ENCODE peak calls at places on chromosomes 13 and 19, in ten cellular contexts. U, Q, A, N, Y, Z, F, B, V and T are unnamed samples. For H3K27me3, the result is how much of the 10 kb centered on the place peaks cover.

GRCh38 chr13:42735011-42735410 is 46.4 kb upstream of the FAM216B start:
- DNase-seq in U (no peak), Q (no peak), A (no peak), N (no peak), Y (no peak), Z (no peak), F (no peak), B (no peak), V (no peak), T (peak)

GRCh38 chr19:49431330-49431749 is 6.2 kb downstream of the GFY start:
- DNase-seq in U (no peak), Q (no peak), A (no peak), N (no peak), Y (no peak), Z (no peak), F (no peak), B (no peak), V (no peak), T (no peak)

GRCh38 chr13:101556676-101557121 is 104.2 kb downstream of the ITGBL1 start:
- DNase-seq in U (no peak), Q (peak), A (no peak), N (no peak), Y (no peak), Z (no peak), F (no peak), B (no peak), V (no peak), T (no peak)

GRCh38 chr19:46875234-46875633 is 14.4 kb downstream of the ARHGAP35 start:
- DNase-seq in U (no peak), Q (no peak), A (no peak), N (no peak), Y (no peak), Z (no peak), F (no peak), B (no peak), V (no peak), T (peak)

GRCh38 chr13:111158136-111158805 is 43.2 kb downstream of the ARHGEF7 start:
- DNase-seq in U (no peak), Q (peak), A (no peak), N (no peak), Y (peak), Z (peak), F (no peak), B (no peak), V (no peak), T (no peak)

GRCh38 chr19:46825731-46826055 is 25.0 kb downstream of the AP2S1 start:
- DNase-seq in U (no peak), Q (no peak), A (no peak), N (no peak), Y (no peak), Z (peak), F (no peak), B (no peak), V (no peak), T (peak)

GRCh38 chr13:89969996-89970709 is 1377.3 kb upstream of the MIR17HG start:
- DNase-seq in U (no peak), Q (no peak), A (no peak), N (no peak), Y (peak), Z (peak), F (no peak), B (no peak), V (no peak), T (no peak)

GRCh38 chr13:19573072-19573716 is 11.9 kb upstream of the TPTE2 start:
- DNase-seq in U (no peak), Q (no peak), A (no peak), N (no peak), Y (no peak), Z (no peak), F (no peak), B (no peak), V (no peak), T (no peak)

GRCh38 chr19:17647071-17648020 is 40.8 kb downstream of the UNC13A start:
- DNase-seq in U (no peak), Q (no peak), A (no peak), N (no peak), Y (no peak), Z (no peak), F (no peak), B (no peak), V (no peak), T (no peak)
- H3K4me3 ChIP-seq in U (no peak), Q (no peak), A (no peak), N (no peak), Y (no peak), Z (no peak), F (no peak), B (no peak), V (no peak), T (no peak)

GRCh38 chr19:14093117-14093784 is 2.7 kb upstream of the SAMD1 start:
- DNase-seq in U (no peak), Q (no peak), A (no peak), N (no peak), Y (no peak), Z (no peak), F (no peak), B (no peak), V (no peak), T (no peak)

GRCh38 chr19:14094854-14095253 is 4.3 kb upstream of the SAMD1 start:
- DNase-seq in U (no peak), Q (no peak), A (peak), N (no peak), Y (no peak), Z (no peak), F (peak), B (no peak), V (no peak), T (no peak)

GRCh38 chr19:14096272-14096992 is 5.9 kb upstream of the SAMD1 start:
- DNase-seq in U (no peak), Q (no peak), A (no peak), N (no peak), Y (no peak), Z (no peak), F (no peak), B (no peak), V (no peak), T (no peak)

GRCh38 chr19:14101003-14101545 is 10.5 kb upstream of the SAMD1 start:
- DNase-seq in U (no peak), Q (no peak), A (no peak), N (no peak), Y (no peak), Z (no peak), F (no peak), B (no peak), V (no peak), T (no peak)

GRCh38 chr19:14097532-14098151 is 7.1 kb upstream of the SAMD1 start:
- DNase-seq in U (no peak), Q (no peak), A (no peak), N (no peak), Y (no peak), Z (no peak), F (no peak), B (no peak), V (no peak), T (no peak)
- TF ChIP-seq CTCF in U (peak), Q (peak), A (peak), N (no peak), Y (no peak), Z (peak), F (no peak), B (no peak), V (peak), T (peak)

GRCh38 chr19:41480336-41480735 is 37.4 kb downstream of the ERICH4 start:
- DNase-seq in U (no peak), Q (no peak), A (peak), N (no peak), Y (no peak), Z (no peak), F (peak), B (no peak), V (no peak), T (no peak)
- H3K27me3 ChIP-seq in U (under half), Q (under half), A (under half), N (under half), Y (under half), Z (half or more), F (under half), B (under half), V (under half), T (under half)

DNA sequence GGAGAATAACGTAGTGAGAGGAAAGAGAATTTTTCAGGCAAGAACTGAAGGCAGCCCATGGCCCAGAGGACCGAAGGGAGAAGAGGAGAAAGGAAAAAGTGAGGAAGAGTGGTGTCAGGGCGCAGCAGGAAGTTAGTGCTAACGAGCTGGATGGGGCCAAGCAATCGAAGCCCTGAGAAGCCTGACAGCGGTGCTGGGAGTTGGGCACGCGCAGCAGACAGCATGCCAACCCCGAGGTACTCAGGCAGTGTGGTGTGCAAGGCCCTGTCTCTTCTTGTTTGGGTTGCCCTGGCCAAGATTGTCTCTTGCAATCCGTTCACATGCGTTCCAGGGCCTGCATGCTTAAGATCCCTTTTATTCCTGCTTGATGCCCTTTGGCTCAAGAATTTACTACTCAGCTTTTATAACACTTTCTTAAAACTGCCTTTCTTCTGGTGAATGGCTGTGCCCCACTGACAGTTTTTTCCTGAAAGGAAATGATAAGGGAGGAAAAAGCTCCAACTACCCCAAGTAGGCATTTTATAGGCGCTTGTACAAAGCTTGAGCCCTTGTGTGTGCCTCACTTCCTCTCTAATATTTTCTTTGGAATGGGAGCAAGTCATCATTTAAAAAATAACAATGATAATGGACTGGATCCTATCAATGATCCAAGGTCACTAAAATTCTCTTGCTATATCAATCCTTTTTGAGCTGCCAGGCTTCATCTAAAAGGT is 115.4 kb downstream of the FLT1 start:
- DNase-seq in U (no peak), Q (no peak), A (no peak), N (no peak), Y (no peak), Z (no peak), F (no peak), B (no peak), V (no peak), T (no peak)
- H3K4me3 ChIP-seq in U (no peak), Q (no peak), A (no peak), N (no peak), Y (no peak), Z (no peak), F (no peak), B (no peak), V (no peak), T (no peak)

DNA sequence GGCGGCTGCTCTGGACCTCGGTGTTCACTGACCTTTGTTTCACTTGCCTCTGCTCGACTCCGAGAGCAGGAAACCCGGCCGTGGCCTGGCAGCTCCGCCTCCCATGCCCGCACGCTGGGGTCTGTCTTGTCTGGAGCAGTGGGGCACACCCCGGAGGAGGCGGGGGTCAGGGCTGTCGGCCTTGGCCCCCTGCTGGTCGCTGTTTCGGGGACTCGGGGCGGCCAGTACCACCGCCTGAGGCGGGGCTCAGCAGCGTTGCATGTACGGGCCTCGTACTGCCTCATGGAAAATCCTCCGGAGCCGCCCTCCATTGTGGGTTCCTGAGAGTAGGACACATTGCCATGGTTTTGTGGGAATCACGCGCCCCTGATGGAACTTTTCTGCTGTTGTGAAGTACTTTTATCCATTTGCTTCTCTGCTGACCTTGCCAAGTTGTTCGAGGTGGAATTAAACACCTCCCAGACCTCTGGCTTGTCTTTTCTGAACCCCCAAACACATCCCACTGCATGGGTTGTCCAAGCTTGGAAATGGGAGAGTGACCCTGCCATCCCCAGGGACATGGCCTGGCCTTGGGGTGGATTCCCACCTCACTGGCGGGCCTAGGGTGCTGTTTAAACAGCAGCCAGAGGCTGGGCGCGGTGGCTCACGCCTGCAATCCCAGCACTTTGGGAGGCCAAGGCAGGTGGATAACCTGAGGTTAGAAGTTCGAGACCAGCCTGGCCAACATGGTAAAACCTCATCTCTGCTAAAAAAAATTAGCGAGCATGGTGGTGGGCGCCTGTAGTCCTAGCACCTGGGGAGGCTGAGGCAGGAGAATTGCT is 5.5 kb upstream of the NDUFS7 start:
- DNase-seq in U (no peak), Q (no peak), A (no peak), N (no peak), Y (no peak), Z (no peak), F (no peak), B (peak), V (peak), T (no peak)
- TF ChIP-seq CTCF in U (no peak), Q (no peak), A (no peak), N (no peak), Y (no peak), Z (no peak), F (no peak), B (no peak), V (no peak), T (no peak)

GRCh38 chr19:51258165-51258564 is 7.3 kb downstream of the SIGLECL1 start:
- DNase-seq in U (no peak), Q (no peak), A (no peak), N (no peak), Y (no peak), Z (no peak), F (no peak), B (no peak), V (no peak), T (no peak)

GRCh38 chr19:51257471-51257870 is 6.6 kb downstream of the SIGLECL1 start:
- DNase-seq in U (no peak), Q (no peak), A (no peak), N (no peak), Y (no peak), Z (no peak), F (no peak), B (no peak), V (no peak), T (no peak)

GRCh38 chr19:51258761-51259160 is 7.9 kb downstream of the SIGLECL1 start:
- DNase-seq in U (no peak), Q (no peak), A (no peak), N (no peak), Y (no peak), Z (no peak), F (no peak), B (no peak), V (no peak), T (no peak)

GRCh38 chr19:51256053-51256682 is 5.3 kb downstream of the SIGLECL1 start:
- DNase-seq in U (no peak), Q (no peak), A (no peak), N (no peak), Y (no peak), Z (no peak), F (no peak), B (no peak), V (no peak), T (no peak)

DNA sequence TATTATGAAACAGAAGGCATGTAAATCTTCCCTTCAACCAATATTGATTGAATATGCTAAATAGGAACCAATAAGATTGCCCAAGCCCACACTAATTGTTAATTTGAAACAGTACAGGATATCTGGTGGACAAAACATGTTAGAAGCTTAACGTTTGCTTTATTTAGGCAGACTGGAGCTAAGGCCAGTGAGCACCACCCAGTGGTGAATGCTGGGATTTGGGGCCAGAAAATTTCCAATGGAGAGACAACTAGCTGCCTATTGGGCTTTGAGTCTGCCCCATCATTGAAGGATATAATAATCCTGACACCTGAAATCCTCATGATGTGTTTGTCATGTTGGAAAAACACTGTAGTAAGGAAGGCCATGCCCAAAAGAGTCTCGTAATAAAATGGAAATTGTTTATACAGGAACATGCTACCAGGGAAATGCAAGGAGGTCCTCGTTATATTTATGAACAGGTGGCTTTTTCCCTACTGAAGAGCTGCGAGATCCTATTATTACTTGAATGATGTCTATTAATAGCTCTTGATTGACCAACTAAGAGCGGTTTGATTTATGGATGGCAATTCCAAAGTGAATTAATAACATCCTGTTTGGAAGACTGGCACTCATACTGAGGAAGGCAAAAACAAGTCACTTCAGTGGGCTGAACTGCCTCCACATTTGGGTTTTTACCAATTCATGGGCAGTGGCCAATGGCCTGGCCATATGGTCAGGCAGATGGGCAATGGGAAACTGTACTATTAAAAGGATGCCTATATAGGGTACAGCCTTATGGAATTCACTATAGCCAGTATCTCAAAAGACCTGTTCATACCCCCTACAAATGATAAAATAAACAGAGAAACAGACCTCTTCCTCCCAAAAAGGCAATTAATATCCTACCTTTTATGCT is 8.7 kb downstream of the SIGLECL1 start:
- DNase-seq in U (no peak), Q (peak), A (peak), N (no peak), Y (no peak), Z (peak), F (peak), B (no peak), V (no peak), T (peak)
- H3K27me3 ChIP-seq in U (under half), Q (under half), A (under half), N (under half), Y (under half), Z (half or more), F (under half), B (under half), V (under half), T (under half)